ENCODE peak calls at places on chromosome 11, in eight cellular contexts. One of them, this sample, is unnamed.
A peak's percentile ranks its signal among the peaks of the same experiment; 100 is the strongest.

GRCh38 chr11:31761636-31762035 is 49.5 kb downstream of the PAX6 start:
- DNase-seq in choroid plexus epithelial cell: no peak
- DNase-seq in activated T-helper 1 cell treated with Interleukin-2 at 50 U/mL for 16 hours: no peak
- DNase-seq in left cardiac atrium: no peak
- DNase-seq in iPS-NIHi11: no peak
- DNase-seq in left lung: no peak
- DNase-seq in cardiac muscle cell: no peak
- DNase-seq in T-helper 2 cell: no peak
- DNase-seq in this sample: no peak

GRCh38 chr11:65041206-65042035 is at the start of gene SAC3D1:
- DNase-seq in cardiac muscle cell: no peak
- DNase-seq in left cardiac atrium: peak; percentile 67
- DNase-seq in iPS-NIHi11: peak; percentile 86
- DNase-seq in activated T-helper 1 cell treated with Interleukin-2 at 50 U/mL for 16 hours: peak; percentile 52
- DNase-seq in T-helper 2 cell: peak; percentile 57
- DNase-seq in choroid plexus epithelial cell: no peak
- DNase-seq in left lung: peak; percentile 94
- DNase-seq in this sample: no peak

GRCh38 chr11:105139669-105140068 is at the start of gene CARD18:
- DNase-seq in iPS-NIHi11: no peak
- DNase-seq in activated T-helper 1 cell treated with Interleukin-2 at 50 U/mL for 16 hours: no peak
- DNase-seq in left lung: no peak
- DNase-seq in left cardiac atrium: no peak
- DNase-seq in T-helper 2 cell: no peak
- DNase-seq in cardiac muscle cell: no peak
- DNase-seq in choroid plexus epithelial cell: no peak
- DNase-seq in this sample: no peak

GRCh38 chr11:119209186-119209585 is 3.0 kb downstream of the CBL start:
- DNase-seq in iPS-NIHi11: no peak
- DNase-seq in left cardiac atrium: no peak
- DNase-seq in left lung: no peak
- DNase-seq in T-helper 2 cell: no peak
- DNase-seq in activated T-helper 1 cell treated with Interleukin-2 at 50 U/mL for 16 hours: no peak
- DNase-seq in cardiac muscle cell: no peak
- DNase-seq in choroid plexus epithelial cell: no peak
- DNase-seq in this sample: no peak

GRCh38 chr11:42205518-42205917 is 746.1 kb upstream of the LRRC4C start:
- DNase-seq in iPS-NIHi11: no peak
- DNase-seq in T-helper 2 cell: no peak
- DNase-seq in cardiac muscle cell: no peak
- DNase-seq in choroid plexus epithelial cell: no peak
- DNase-seq in activated T-helper 1 cell treated with Interleukin-2 at 50 U/mL for 16 hours: no peak
- DNase-seq in left lung: no peak
- DNase-seq in left cardiac atrium: no peak
- DNase-seq in this sample: no peak

GRCh38 chr11:78802058-78802633 is 227.5 kb upstream of the NARS2 start:
- DNase-seq in left cardiac atrium: no peak
- DNase-seq in cardiac muscle cell: peak; percentile 41
- DNase-seq in left lung: no peak
- DNase-seq in choroid plexus epithelial cell: peak; percentile 65
- DNase-seq in activated T-helper 1 cell treated with Interleukin-2 at 50 U/mL for 16 hours: no peak
- DNase-seq in T-helper 2 cell: no peak
- DNase-seq in iPS-NIHi11: no peak
- DNase-seq in this sample: peak; percentile 47

GRCh38 chr11:108923413-108923812 is 258.5 kb downstream of the DDX10 start:
- DNase-seq in cardiac muscle cell: no peak
- DNase-seq in T-helper 2 cell: no peak
- DNase-seq in left cardiac atrium: no peak
- DNase-seq in activated T-helper 1 cell treated with Interleukin-2 at 50 U/mL for 16 hours: no peak
- DNase-seq in choroid plexus epithelial cell: no peak
- DNase-seq in iPS-NIHi11: no peak
- DNase-seq in left lung: no peak
- DNase-seq in this sample: no peak

GRCh38 chr11:25065711-25066110 is 568.9 kb downstream of the LUZP2 start:
- DNase-seq in left cardiac atrium: no peak
- DNase-seq in choroid plexus epithelial cell: peak; percentile 18
- DNase-seq in iPS-NIHi11: no peak
- DNase-seq in T-helper 2 cell: no peak
- DNase-seq in cardiac muscle cell: no peak
- DNase-seq in activated T-helper 1 cell treated with Interleukin-2 at 50 U/mL for 16 hours: no peak
- DNase-seq in left lung: no peak
- DNase-seq in this sample: no peak

GRCh38 chr11:90220391-90220790 is 2.5 kb downstream of the CHORDC1 start:
- DNase-seq in cardiac muscle cell: peak; percentile 64
- DNase-seq in T-helper 2 cell: no peak
- DNase-seq in activated T-helper 1 cell treated with Interleukin-2 at 50 U/mL for 16 hours: no peak
- DNase-seq in left cardiac atrium: no peak
- DNase-seq in iPS-NIHi11: no peak
- DNase-seq in left lung: no peak
- DNase-seq in choroid plexus epithelial cell: peak; percentile 60
- DNase-seq in this sample: no peak

GRCh38 chr11:128745296-128746183 is 51.7 kb downstream of the FLI1 start:
- DNase-seq in iPS-NIHi11: no peak
- DNase-seq in left cardiac atrium: peak; percentile 55
- DNase-seq in cardiac muscle cell: peak; percentile 53
- DNase-seq in T-helper 2 cell: no peak
- DNase-seq in activated T-helper 1 cell treated with Interleukin-2 at 50 U/mL for 16 hours: no peak
- DNase-seq in choroid plexus epithelial cell: no peak
- DNase-seq in left lung: no peak
- DNase-seq in this sample: no peak

GRCh38 chr11:43327987-43328386 is 16.2 kb downstream of the API5 start:
- DNase-seq in cardiac muscle cell: peak; percentile 89
- DNase-seq in choroid plexus epithelial cell: peak; percentile 96
- DNase-seq in left lung: no peak
- DNase-seq in left cardiac atrium: no peak
- DNase-seq in activated T-helper 1 cell treated with Interleukin-2 at 50 U/mL for 16 hours: no peak
- DNase-seq in iPS-NIHi11: no peak
- DNase-seq in T-helper 2 cell: no peak
- DNase-seq in this sample: no peak

GRCh38 chr11:32448232-32448631 is 12.9 kb upstream of the WT1 start:
- DNase-seq in iPS-NIHi11: no peak
- DNase-seq in cardiac muscle cell: peak; percentile 76
- DNase-seq in activated T-helper 1 cell treated with Interleukin-2 at 50 U/mL for 16 hours: no peak
- DNase-seq in left cardiac atrium: no peak
- DNase-seq in T-helper 2 cell: no peak
- DNase-seq in left lung: no peak
- DNase-seq in choroid plexus epithelial cell: peak; percentile 73
- DNase-seq in this sample: no peak

GRCh38 chr11:368414-369335 is 624 bp upstream of the B4GALNT4 start:
- DNase-seq in activated T-helper 1 cell treated with Interleukin-2 at 50 U/mL for 16 hours: no peak
- DNase-seq in T-helper 2 cell: peak; percentile 3
- DNase-seq in left cardiac atrium: peak; percentile 26
- DNase-seq in left lung: no peak
- DNase-seq in cardiac muscle cell: peak; percentile 21
- DNase-seq in choroid plexus epithelial cell: peak; percentile 25
- DNase-seq in iPS-NIHi11: no peak
- DNase-seq in this sample: peak; percentile 44

GRCh38 chr11:128326791-128327190 is 260.6 kb downstream of the ETS1 start:
- DNase-seq in T-helper 2 cell: no peak
- DNase-seq in left cardiac atrium: no peak
- DNase-seq in left lung: no peak
- DNase-seq in iPS-NIHi11: no peak
- DNase-seq in choroid plexus epithelial cell: no peak
- DNase-seq in activated T-helper 1 cell treated with Interleukin-2 at 50 U/mL for 16 hours: no peak
- DNase-seq in cardiac muscle cell: no peak
- DNase-seq in this sample: no peak

GRCh38 chr11:131633978-131634377 is 263.6 kb downstream of the NTM start:
- DNase-seq in iPS-NIHi11: no peak
- DNase-seq in activated T-helper 1 cell treated with Interleukin-2 at 50 U/mL for 16 hours: no peak
- DNase-seq in T-helper 2 cell: no peak
- DNase-seq in left cardiac atrium: no peak
- DNase-seq in left lung: no peak
- DNase-seq in choroid plexus epithelial cell: no peak
- DNase-seq in cardiac muscle cell: no peak
- DNase-seq in this sample: no peak

GRCh38 chr11:64319421-64319761 is 1.5 kb downstream of the PRDX5 start:
- DNase-seq in left lung: no peak
- DNase-seq in choroid plexus epithelial cell: no peak
- DNase-seq in iPS-NIHi11: no peak
- DNase-seq in left cardiac atrium: no peak
- DNase-seq in T-helper 2 cell: no peak
- DNase-seq in activated T-helper 1 cell treated with Interleukin-2 at 50 U/mL for 16 hours: no peak
- DNase-seq in cardiac muscle cell: no peak
- DNase-seq in this sample: no peak